ENCODE peak calls at places on chromosomes 7 and 10, in seven cellular contexts. T, I, V, B, L, G and D are unnamed samples.

GRCh38 chr7:140476698-140477261 is 2.5 kb downstream of the MKRN1 start:
- DNase-seq in B (no peak), G (no peak), I (no peak), V (no peak), L (no peak), T (peak; percentile 48), D (no peak)

GRCh38 chr7:48140001-48140681 is 31.1 kb upstream of the ABCA13 start:
- DNase-seq in G (peak; percentile 77), V (no peak), L (no peak), T (no peak), I (no peak), B (no peak), D (no peak)

GRCh38 chr7:82044497-82045080 is 274.7 kb upstream of the HGF start:
- DNase-seq in G (peak; percentile 66), B (peak; percentile 64), V (no peak), L (peak; percentile 64), I (no peak), T (peak; percentile 19), D (peak; percentile 40)

GRCh38 chr10:123381271-123381670 is 227.1 kb downstream of the BUB3 start:
- DNase-seq in L (no peak), V (no peak), I (no peak), G (peak; percentile 73), T (no peak), B (no peak), D (no peak)

GRCh38 chr7:101058355-101058754 is 26.9 kb upstream of the TRIM56 start:
- DNase-seq in B (peak; percentile 78), L (peak; percentile 74), T (peak; percentile 84), I (peak; percentile 72), V (peak; percentile 51), G (peak; percentile 46), D (peak; percentile 24)

GRCh38 chr10:123862421-123863188 is 29.0 kb downstream of the CPXM2 start:
- DNase-seq in B (no peak), V (no peak), L (no peak), G (no peak), I (no peak), T (no peak), D (no peak)

GRCh38 chr7:127391591-127392181 is 822 bp downstream of the ZNF800 start:
- DNase-seq in I (peak; percentile 92), V (no peak), L (peak; percentile 29), T (no peak), G (peak; percentile 30), B (peak; percentile 53), D (peak; percentile 4)

GRCh38 chr10:62627985-62628384 is 176.5 kb upstream of the ADO start:
- DNase-seq in T (no peak), I (no peak), G (peak; percentile 87), V (no peak), L (no peak), B (no peak), D (no peak)

GRCh38 chr10:131920151-131920550 is 19.3 kb downstream of the PPP2R2D start:
- DNase-seq in V (no peak), L (no peak), G (no peak), B (no peak), I (no peak), T (no peak), D (no peak)

GRCh38 chr10:92047215-92047614 is 123.6 kb downstream of the BTAF1 start:
- DNase-seq in L (no peak), V (no peak), G (no peak), T (no peak), I (no peak), B (no peak), D (no peak)

GRCh38 chr7:28083998-28084985 is 96.3 kb downstream of the JAZF1 start:
- DNase-seq in T (no peak), L (no peak), V (no peak), G (no peak), B (no peak), I (no peak), D (no peak)

GRCh38 chr7:96040250-96040772 is 268.0 kb downstream of the DYNC1I1 start:
- DNase-seq in G (no peak), T (no peak), B (no peak), I (no peak), L (no peak), V (no peak), D (no peak)

GRCh38 chr7:132437730-132438129 is 138.5 kb downstream of the PLXNA4 start:
- DNase-seq in L (no peak), I (no peak), V (no peak), G (no peak), B (no peak), T (no peak), D (no peak)

GRCh38 chr10:34470307-34470706 is 344.8 kb downstream of the PARD3 start:
- DNase-seq in T (no peak), B (no peak), L (no peak), G (no peak), V (no peak), I (no peak), D (no peak)

GRCh38 chr7:24229481-24230226 is 54.3 kb upstream of the NPY start:
- DNase-seq in I (no peak), B (no peak), V (no peak), T (no peak), G (no peak), L (no peak), D (no peak)

GRCh38 chr7:1457949-1458675 is 1.2 kb downstream of the MICALL2 start:
- DNase-seq in T (peak; percentile 17), B (no peak), L (no peak), G (peak; percentile 18), V (no peak), I (no peak), D (no peak)

GRCh38 chr10:133307776-133308430 is 769 bp downstream of the TUBGCP2 start:
- DNase-seq in T (no peak), G (peak; percentile 83), L (peak; percentile 84), B (peak; percentile 78), I (peak; percentile 94), V (peak; percentile 92), D (peak; percentile 80)

GRCh38 chr10:133309720-133310398 is 1.1 kb downstream of the ZNF511 start:
- DNase-seq in V (peak; percentile 75), G (peak; percentile 35), T (no peak), B (no peak), I (peak; percentile 90), L (peak; percentile 65), D (peak; percentile 36)

GRCh38 chr10:133308431-133309110 is at the start of the genes TUBGCP2 and ZNF511:
- DNase-seq in L (peak; percentile 89), I (peak; percentile 97), G (peak; percentile 72), B (peak; percentile 81), T (peak; percentile 75), V (peak; percentile 90), D (peak; percentile 77)

GRCh38 chr10:133310399-133310755 is 1.7 kb downstream of the ZNF511 start:
- DNase-seq in V (no peak), B (no peak), G (no peak), L (no peak), T (no peak), I (peak; percentile 86), D (no peak)

GRCh38 chr10:133309111-133309719 is 501 bp downstream of the ZNF511 start:
- DNase-seq in B (peak; percentile 90), I (peak; percentile 98), V (peak; percentile 95), G (peak; percentile 88), L (peak; percentile 97), T (peak; percentile 90), D (peak; percentile 95)
- TF ChIP-seq CTCF in B (no peak), I (no peak), V (no peak), G (peak; percentile 21), L (no peak), T (no peak), D (no peak)

GRCh38 chr7:102264367-102264891 is 22.2 kb upstream of the SH2B2 start:
- DNase-seq in B (no peak), T (peak; percentile 78), V (no peak), L (no peak), G (no peak), I (no peak), D (no peak)

GRCh38 chr7:102258749-102259107 is 27.9 kb upstream of the SH2B2 start:
- DNase-seq in L (no peak), T (no peak), V (no peak), B (no peak), I (no peak), G (no peak), D (no peak)

GRCh38 chr7:102261451-102261850 is 25.2 kb upstream of the SH2B2 start:
- DNase-seq in L (no peak), T (no peak), B (no peak), V (no peak), I (no peak), G (no peak), D (no peak)

GRCh38 chr7:102260856-102261255 is 25.8 kb upstream of the SH2B2 start:
- DNase-seq in T (peak; percentile 50), I (no peak), L (peak; percentile 42), B (peak; percentile 57), V (no peak), G (no peak), D (no peak)

DNA sequence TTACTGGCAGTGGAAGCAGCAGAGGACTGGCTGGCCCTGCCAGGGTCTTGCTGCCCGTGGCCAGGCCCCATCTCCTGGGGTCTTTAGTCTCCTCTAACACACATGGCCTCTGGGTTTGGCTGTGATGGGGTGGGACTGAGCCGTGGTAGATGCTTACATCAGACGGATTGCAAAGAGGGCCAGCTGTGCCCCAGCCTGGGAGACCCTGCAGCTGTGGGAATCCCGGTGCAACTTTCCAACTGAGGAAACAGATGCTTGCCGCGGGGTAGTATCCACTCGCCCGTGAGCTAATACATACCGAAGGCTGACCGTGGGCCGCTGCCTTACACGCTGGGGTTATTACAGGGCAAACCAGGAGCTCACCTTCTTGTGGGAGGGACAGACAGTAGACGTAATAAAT is 24.1 kb upstream of the SH2B2 start:
- DNase-seq in B (no peak), T (no peak), L (no peak), G (no peak), V (no peak), I (no peak), D (no peak)
- H3K4me3 ChIP-seq in B (no peak overlapping the region), T (no peak overlapping the region), L (no peak overlapping the region), G (no peak overlapping the region), V (no peak overlapping the region), I (no peak overlapping the region), D (no peak overlapping the region)

GRCh38 chr7:51227861-51228260 is 88.7 kb downstream of the COBL start:
- DNase-seq in B (no peak), V (no peak), L (no peak), I (no peak), G (no peak), T (no peak), D (no peak)
- H3K4me1 ChIP-seq in B (peaks cover 32% of the 10 kb centered on the region), V (peaks cover 20% of the 10 kb centered on the region), L (no peaks in the 10 kb centered on the region), I (no peaks in the 10 kb centered on the region), G (peaks cover 25% of the 10 kb centered on the region), T (no peaks in the 10 kb centered on the region), D (peaks cover 3% of the 10 kb centered on the region)

DNA sequence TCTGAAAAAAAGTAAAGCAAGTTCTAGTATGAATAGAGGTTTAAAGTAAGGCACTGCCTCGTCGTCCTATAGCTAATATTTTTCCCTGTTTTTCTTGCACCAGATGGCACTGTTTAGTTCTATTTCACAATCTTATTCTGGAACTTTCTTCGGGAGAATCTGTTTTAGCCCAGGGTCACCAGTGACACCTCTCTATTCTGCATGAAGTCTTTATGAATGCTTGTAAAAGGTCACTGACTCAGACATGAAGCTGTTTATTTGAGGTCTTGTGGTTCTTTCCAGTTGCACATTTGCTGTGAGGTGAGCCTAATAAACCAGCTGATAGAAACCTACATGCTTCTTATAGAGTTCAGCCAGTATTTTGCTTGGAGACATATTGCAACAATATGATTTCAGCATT is 444.3 kb downstream of the AUTS2 start:
- DNase-seq in B (no peak), T (no peak), I (no peak), L (no peak), G (no peak), V (no peak), D (no peak)
- TF ChIP-seq CTCF in B (peak; percentile 28), T (peak; percentile 10), I (no peak), L (peak; percentile 41), G (no peak), V (peak; percentile 24), D (no peak)